ENCODE peak calls at places on chromosome 7, in nine cellular contexts. Y, V, U, I, Q, T, G, O and J are unnamed samples.

GRCh38 chr7:74193054-74193453 is 16.8 kb upstream of the LAT2 start:
- DNase-seq in T (no peak), Q (no peak), I (no peak), O (no peak), Y (no peak), V (no peak), G (no peak), U (no peak), J (no peak)

GRCh38 chr7:133481676-133482075 is 228.8 kb downstream of the EXOC4 start:
- DNase-seq in U (no peak), I (peak), Y (no peak), Q (no peak), O (peak), G (peak), V (peak), T (no peak), J (peak)

GRCh38 chr7:4006687-4007086 is 675.4 kb upstream of the FOXK1 start:
- DNase-seq in I (no peak), U (no peak), Q (no peak), G (no peak), V (no peak), T (no peak), Y (no peak), O (no peak), J (no peak)

GRCh38 chr7:130095812-130096211 is 25.5 kb downstream of the KLHDC10 start:
- DNase-seq in U (no peak), G (no peak), V (no peak), Q (no peak), T (no peak), I (peak), Y (no peak), O (peak), J (peak)

GRCh38 chr7:137816696-137817320 is 30.0 kb downstream of the DGKI start:
- DNase-seq in O (no peak), Q (no peak), G (peak), U (no peak), T (peak), Y (no peak), V (no peak), I (no peak), J (peak)

GRCh38 chr7:30142710-30143109 is 7.9 kb downstream of the MTURN start:
- DNase-seq in G (peak), V (no peak), T (no peak), O (no peak), U (peak), Q (no peak), I (no peak), Y (no peak), J (peak)

GRCh38 chr7:3722396-3722846 is 421.4 kb downstream of the SDK1 start:
- DNase-seq in Q (peak), G (peak), Y (no peak), V (no peak), I (no peak), U (no peak), T (no peak), O (no peak), J (no peak)

GRCh38 chr7:47247132-47247531 is 334.8 kb downstream of the TNS3 start:
- DNase-seq in O (no peak), U (no peak), Q (no peak), I (no peak), Y (no peak), G (no peak), T (no peak), V (no peak), J (no peak)

GRCh38 chr7:153523320-153524015 is 528.7 kb upstream of the DPP6 start:
- DNase-seq in T (no peak), Q (no peak), I (no peak), O (no peak), V (no peak), G (no peak), U (no peak), Y (no peak), J (no peak)

GRCh38 chr7:954330-955238 is at the start of gene ADAP1:
- DNase-seq in I (no peak), T (peak), O (no peak), U (no peak), Q (peak), V (no peak), G (peak), Y (no peak), J (no peak)

GRCh38 chr7:126605553-126605952 is 647.2 kb downstream of the GRM8 start:
- DNase-seq in V (no peak), G (no peak), I (no peak), O (no peak), U (no peak), Q (no peak), Y (no peak), T (no peak), J (no peak)

GRCh38 chr7:132280335-132280734 is 295.9 kb downstream of the PLXNA4 start:
- DNase-seq in U (no peak), I (no peak), O (no peak), G (no peak), Y (no peak), T (no peak), V (no peak), Q (no peak), J (no peak)

GRCh38 chr7:110841840-110842579 is 248.9 kb upstream of the LRRN3 start:
- DNase-seq in V (no peak), I (peak), O (no peak), T (no peak), U (no peak), G (no peak), Q (no peak), Y (no peak), J (no peak)

GRCh38 chr7:30941582-30942310 is 22.0 kb upstream of the GHRHR start:
- DNase-seq in T (no peak), U (no peak), O (no peak), Q (no peak), V (no peak), I (no peak), Y (no peak), G (no peak), J (no peak)

GRCh38 chr7:98617960-98618418 is 904 bp downstream of the NPTX2 start:
- DNase-seq in T (no peak), Q (no peak), Y (no peak), I (no peak), O (no peak), V (no peak), G (no peak), U (no peak), J (no peak)

GRCh38 chr7:102111758-102112119 is 174.9 kb upstream of the SH2B2 start:
- DNase-seq in V (no peak), O (no peak), Y (no peak), Q (no peak), G (no peak), U (no peak), T (no peak), I (no peak), J (no peak)

GRCh38 chr7:158569858-158570239 is 17.8 kb downstream of the PTPRN2 start:
- DNase-seq in T (no peak), O (no peak), G (no peak), I (no peak), V (no peak), Y (no peak), Q (no peak), U (no peak), J (no peak)

GRCh38 chr7:138158739-138159528 is 82.7 kb downstream of the AKR1D1 start:
- DNase-seq in Q (no peak), I (no peak), U (no peak), T (no peak), Y (no peak), O (no peak), V (no peak), G (no peak), J (no peak)

GRCh38 chr7:149195180-149196150 is at the start of gene ZNF282:
- DNase-seq in U (peak), G (peak), I (peak), Y (peak), V (peak), Q (peak), O (peak), T (peak), J (peak)

GRCh38 chr7:43116451-43116850 is 4.0 kb downstream of the HECW1 start:
- DNase-seq in V (no peak), I (no peak), U (no peak), T (no peak), Q (no peak), Y (no peak), G (no peak), O (no peak), J (no peak)

GRCh38 chr7:43112088-43112940 is at the start of gene HECW1:
- DNase-seq in T (no peak), V (no peak), Q (no peak), G (no peak), O (no peak), I (no peak), Y (no peak), U (no peak), J (no peak)

GRCh38 chr7:43113622-43114450 is 1.4 kb downstream of the HECW1 start:
- DNase-seq in O (no peak), T (peak), Q (no peak), I (no peak), Y (no peak), V (no peak), U (no peak), G (no peak), J (no peak)

GRCh38 chr7:43112941-43113621 is 634 bp downstream of the HECW1 start:
- DNase-seq in O (no peak), V (peak), U (no peak), T (no peak), Y (no peak), G (peak), I (no peak), Q (no peak), J (peak)

GRCh38 chr7:43114451-43114765 is 2.0 kb downstream of the HECW1 start:
- DNase-seq in U (no peak), Y (no peak), G (no peak), V (no peak), I (no peak), Q (no peak), T (no peak), O (no peak), J (no peak)
- H3K4me3 ChIP-seq in U (no peak), Y (no peak), G (no peak), V (peak), I (no peak), Q (no peak), T (no peak), O (no peak), J (no peak)

GRCh38 chr7:93018666-93019065 is 99.1 kb downstream of the SAMD9 start:
- DNase-seq in Y (no peak), O (peak), V (no peak), I (no peak), T (no peak), Q (no peak), G (no peak), U (no peak), J (no peak)
- H3K4me3 ChIP-seq in Y (no peak), O (no peak), V (no peak), I (no peak), T (no peak), Q (no peak), G (no peak), U (no peak), J (no peak)

DNA sequence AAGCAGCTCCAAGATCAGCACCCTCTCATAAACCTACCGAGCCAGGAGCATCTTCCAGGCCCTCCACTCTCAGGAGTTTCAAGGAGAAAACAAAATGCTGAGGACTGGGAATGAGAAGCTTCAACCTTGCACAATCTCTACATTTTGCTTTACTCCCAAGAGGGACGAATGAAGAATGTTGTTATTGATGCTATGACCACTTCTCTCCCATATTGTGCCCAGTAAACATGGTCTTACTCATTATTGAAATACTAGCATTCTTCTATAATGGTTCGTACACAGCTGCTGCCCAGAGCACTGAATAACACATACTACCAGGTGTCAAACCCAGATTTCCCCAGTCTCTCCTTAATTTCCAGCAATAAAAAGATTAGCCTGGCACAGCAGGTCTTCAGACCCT is 63.4 kb upstream of the BET1 start:
- DNase-seq in I (no peak), Q (no peak), V (no peak), Y (no peak), T (no peak), U (no peak), O (no peak), G (peak), J (peak)
- H3K4me3 ChIP-seq in I (no peak), Q (no peak), V (no peak), Y (no peak), T (no peak), U (no peak), O (no peak), G (no peak), J (no peak)

GRCh38 chr7:96596120-96596826 is 113.4 kb downstream of the SEM1 start:
- DNase-seq in V (no peak), Q (no peak), Y (no peak), U (no peak), G (peak), I (no peak), T (peak), O (no peak), J (peak)

GRCh38 chr7:96599288-96599936 is 110.2 kb downstream of the SEM1 start:
- DNase-seq in V (no peak), T (no peak), U (no peak), Q (no peak), Y (no peak), I (no peak), G (no peak), O (no peak), J (no peak)

GRCh38 chr7:96598421-96598820 is 111.2 kb downstream of the SEM1 start:
- DNase-seq in O (no peak), T (no peak), Q (no peak), I (no peak), V (no peak), U (no peak), G (no peak), Y (no peak), J (no peak)
- H3K4me3 ChIP-seq in O (no peak), T (no peak), Q (no peak), I (no peak), V (no peak), U (no peak), G (no peak), Y (no peak), J (no peak)

GRCh38 chr7:55019329-55019690 is 493 bp downstream of the EGFR start:
- DNase-seq in O (no peak), U (peak), I (no peak), G (peak), V (no peak), Q (no peak), Y (no peak), T (no peak), J (no peak)
- H3K4me3 ChIP-seq in O (peak), U (peak), I (peak), G (peak), V (peak), Q (no peak), Y (peak), T (no peak), J (peak)

GRCh38 chr7:70356975-70357374 is 758.7 kb downstream of the AUTS2 start:
- DNase-seq in Q (no peak), G (no peak), O (no peak), V (no peak), U (no peak), T (no peak), I (no peak), Y (no peak), J (no peak)

GRCh38 chr7:70354409-70355169 is 756.3 kb downstream of the AUTS2 start:
- DNase-seq in Q (peak), U (no peak), O (no peak), I (no peak), Y (no peak), G (no peak), T (no peak), V (no peak), J (peak)

GRCh38 chr7:70353948-70354335 is 755.7 kb downstream of the AUTS2 start:
- DNase-seq in U (no peak), I (no peak), G (no peak), Q (no peak), O (no peak), V (no peak), T (no peak), Y (no peak), J (no peak)

GRCh38 chr7:70355591-70356323 is 757.5 kb downstream of the AUTS2 start:
- DNase-seq in Y (no peak), U (no peak), V (no peak), I (no peak), T (no peak), G (no peak), O (no peak), Q (no peak), J (no peak)

GRCh38 chr7:70356324-70356797 is 758.1 kb downstream of the AUTS2 start:
- DNase-seq in T (no peak), G (no peak), U (no peak), V (no peak), I (no peak), O (no peak), Q (no peak), Y (no peak), J (no peak)
- H3K4me3 ChIP-seq in T (no peak), G (no peak), U (no peak), V (no peak), I (no peak), O (no peak), Q (no peak), Y (no peak), J (no peak)

DNA sequence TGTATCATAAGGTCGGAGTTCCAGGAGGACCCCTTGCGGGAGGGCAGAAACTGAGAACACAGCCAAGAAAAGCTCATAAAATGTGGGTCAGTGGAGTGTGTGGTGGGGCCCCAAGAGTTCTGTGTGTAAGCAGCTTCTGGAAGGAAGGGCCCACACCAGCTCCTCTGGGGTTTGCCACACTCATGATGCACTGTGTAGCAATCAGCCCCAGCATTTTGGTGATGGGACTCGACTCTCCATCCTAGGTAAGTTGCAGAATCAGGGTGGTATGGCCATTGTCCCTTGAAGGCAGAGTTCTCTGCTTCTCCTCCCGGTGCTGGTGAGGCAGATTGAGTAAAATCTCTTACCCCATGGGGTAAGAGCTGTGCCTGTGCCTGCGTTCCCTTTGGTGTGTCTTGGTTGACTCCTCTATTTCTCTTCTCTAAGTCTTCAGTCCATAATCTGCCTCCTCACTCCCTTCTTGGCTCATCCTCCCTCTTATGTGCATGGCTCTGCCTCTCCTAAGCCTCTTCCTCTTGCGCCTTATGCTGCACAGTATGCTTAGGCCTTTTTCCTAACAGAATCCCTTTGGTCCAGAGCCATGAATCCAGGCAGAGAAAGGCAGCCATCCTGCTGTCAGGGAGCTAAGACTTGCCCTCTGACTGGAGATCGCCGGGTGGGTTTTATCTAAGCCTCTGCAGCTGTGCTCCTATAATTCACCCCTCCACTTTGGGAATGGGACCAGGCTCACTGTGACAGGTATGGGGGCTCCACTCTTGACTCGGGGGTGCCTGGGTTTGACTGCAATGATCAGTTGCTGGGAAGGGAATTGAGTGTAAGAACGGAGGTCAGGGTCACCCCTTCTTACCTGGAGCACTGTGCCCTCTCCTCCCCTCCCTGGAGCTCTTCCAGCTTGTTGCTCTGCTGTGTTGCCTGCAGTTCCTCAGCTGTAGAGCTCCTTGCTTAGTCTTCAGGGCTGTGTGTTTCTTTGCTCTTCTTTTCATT is 17.8 kb downstream of the PRSS2 start:
- DNase-seq in Q (peak), T (no peak), U (no peak), Y (no peak), O (no peak), V (no peak), I (no peak), G (no peak), J (no peak)
- H3K4me3 ChIP-seq in Q (peak), T (no peak), U (no peak), Y (no peak), O (no peak), V (no peak), I (no peak), G (no peak), J (no peak)

DNA sequence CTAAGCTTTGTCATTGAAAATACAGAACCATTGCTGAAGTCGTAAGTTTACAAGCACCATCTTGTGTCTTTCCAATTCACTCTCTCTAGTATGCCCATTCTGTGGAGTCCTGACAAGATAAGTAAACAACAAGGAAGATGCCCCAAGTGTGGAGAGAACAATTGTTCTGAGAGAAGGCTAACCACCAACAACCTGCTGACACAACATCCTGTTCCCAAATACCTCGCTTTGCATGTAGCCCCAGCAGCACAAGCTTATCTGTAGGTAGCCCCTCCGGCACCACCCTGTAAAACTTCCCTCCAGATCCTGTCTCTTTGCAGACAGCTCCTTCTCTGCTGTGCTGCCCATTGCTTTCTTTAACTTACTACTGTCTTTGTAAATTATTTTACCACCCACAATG is 233.3 kb upstream of the AOAH start:
- DNase-seq in T (peak), G (no peak), U (no peak), Q (no peak), Y (no peak), V (no peak), I (no peak), O (no peak), J (no peak)
- H3K4me3 ChIP-seq in T (no peak), G (no peak), U (no peak), Q (no peak), Y (no peak), V (no peak), I (no peak), O (no peak), J (no peak)